ENCODE peak calls at places on chromosomes 11 and 22, in nine cellular contexts. I, P, F, B, K, U, E, R and Z are unnamed samples.

GRCh38 chr22:20581503-20582170 is 74.2 kb downstream of the MED15 start:
- DNase-seq in P (no peak), R (no peak), F (no peak), B (no peak), E (no peak), I (peak; percentile 50), K (no peak), U (no peak), Z (peak; percentile 20)

GRCh38 chr11:111983187-111983986 is 41.8 kb upstream of the DLAT start:
- DNase-seq in R (peak; percentile 71), U (no peak), F (peak; percentile 74), B (no peak), E (peak; percentile 61), K (no peak), I (no peak), P (no peak), Z (peak; percentile 78)

GRCh38 chr11:43579171-43579918 is 101.2 kb upstream of the HSD17B12 start:
- DNase-seq in R (no peak), B (no peak), K (no peak), E (no peak), U (no peak), P (no peak), F (no peak), I (no peak), Z (no peak)

GRCh38 chr22:31692186-31692886 is 30.3 kb upstream of the PISD start:
- DNase-seq in E (no peak), U (no peak), I (no peak), K (no peak), F (no peak), P (no peak), R (no peak), B (no peak), Z (no peak)

GRCh38 chr11:107696140-107696539 is 15.7 kb downstream of the SLN start:
- DNase-seq in K (no peak), E (no peak), F (no peak), R (no peak), I (no peak), B (no peak), U (no peak), P (no peak), Z (no peak)

GRCh38 chr11:6735306-6735705 is 36.5 kb downstream of the OR2AG2 start:
- DNase-seq in F (no peak), K (no peak), R (no peak), B (no peak), U (no peak), E (no peak), I (no peak), P (no peak), Z (no peak)

GRCh38 chr11:108115495-108116140 is 5.7 kb upstream of the ACAT1 start:
- DNase-seq in R (peak; percentile 91), K (peak; percentile 85), I (no peak), B (peak; percentile 86), E (peak; percentile 77), F (peak; percentile 96), U (peak; percentile 94), P (peak; percentile 88), Z (peak; percentile 91)

GRCh38 chr22:48627203-48627602 is 1200.5 kb downstream of the BRD1 start:
- DNase-seq in E (no peak), R (no peak), I (no peak), P (no peak), U (no peak), B (no peak), K (no peak), F (no peak), Z (no peak)

GRCh38 chr11:35584321-35584720 is 33.9 kb upstream of the FJX1 start:
- DNase-seq in E (no peak), U (no peak), K (no peak), I (no peak), F (no peak), R (no peak), P (no peak), B (no peak), Z (no peak)

GRCh38 chr22:50304528-50305392 is 2.7 kb downstream of the PLXNB2 start:
- DNase-seq in P (no peak), I (no peak), K (no peak), F (no peak), B (no peak), U (peak; percentile 80), R (peak; percentile 88), E (no peak), Z (no peak)

GRCh38 chr11:105647780-105648179 is 37.9 kb downstream of the GRIA4 start:
- DNase-seq in R (no peak), P (no peak), K (no peak), F (no peak), I (no peak), U (no peak), E (no peak), B (no peak), Z (no peak)

GRCh38 chr22:24753919-24754318 is 20.6 kb downstream of the PIWIL3 start:
- DNase-seq in F (no peak), K (no peak), B (no peak), E (no peak), U (no peak), I (no peak), R (no peak), P (no peak), Z (no peak)

GRCh38 chr22:36463783-36464184 is 17.7 kb downstream of the TXN2 start:
- DNase-seq in K (no peak), U (peak; percentile 71), I (peak; percentile 90), E (peak; percentile 62), P (peak; percentile 74), F (no peak), R (no peak), B (no peak), Z (peak; percentile 61)

GRCh38 chr22:36467042-36467810 is 14.2 kb downstream of the TXN2 start:
- DNase-seq in U (peak; percentile 89), P (no peak), I (no peak), F (no peak), K (no peak), R (no peak), E (no peak), B (no peak), Z (peak; percentile 56)

GRCh38 chr22:36464715-36465231 is 16.7 kb downstream of the TXN2 start:
- DNase-seq in U (peak; percentile 72), E (no peak), R (no peak), F (peak; percentile 49), P (no peak), B (no peak), I (no peak), K (no peak), Z (no peak)

GRCh38 chr22:36466258-36466657 is 15.2 kb downstream of the TXN2 start:
- DNase-seq in B (no peak), E (no peak), P (no peak), K (no peak), R (no peak), I (no peak), U (no peak), F (no peak), Z (no peak)

DNA sequence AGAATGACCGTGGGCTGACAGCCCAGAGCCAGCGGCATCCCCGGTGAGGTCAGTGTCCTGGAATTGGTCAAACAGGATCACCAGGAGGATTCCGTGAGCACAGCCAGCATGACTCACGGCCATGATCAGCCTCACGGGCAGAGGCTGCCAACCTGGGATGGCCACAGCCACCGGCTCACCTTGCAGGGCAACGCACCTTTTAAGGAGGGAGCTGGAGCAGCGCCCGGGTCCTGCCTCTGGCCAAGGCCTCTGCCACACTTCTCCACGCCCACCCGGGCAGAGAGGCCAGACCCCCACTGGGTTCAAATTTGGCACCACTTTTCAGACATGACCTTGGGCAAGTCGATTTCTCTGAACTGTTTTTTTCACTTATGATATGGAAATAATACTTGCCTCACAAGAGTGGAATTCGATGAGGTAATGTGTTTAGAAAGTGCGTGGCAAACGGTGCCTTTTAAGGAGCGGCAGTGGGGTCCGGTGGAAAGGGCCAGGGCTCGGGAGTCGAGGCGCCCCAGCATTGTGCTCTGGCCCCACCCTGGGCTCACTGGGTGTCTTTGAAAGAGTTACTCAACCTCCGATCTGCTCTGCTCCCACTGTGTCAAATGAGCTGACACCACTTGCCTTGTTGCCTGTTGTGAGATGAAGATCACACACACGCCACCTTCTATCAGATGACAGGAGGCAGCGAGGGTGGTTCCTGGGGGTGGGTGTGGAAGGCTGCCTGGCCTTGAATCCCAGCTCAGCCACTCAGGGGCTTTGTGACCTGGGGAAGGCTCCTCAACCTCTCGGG is 16.0 kb downstream of the TXN2 start:
- DNase-seq in B (no peak), K (no peak), F (peak; percentile 97), R (peak; percentile 89), P (peak; percentile 92), U (peak; percentile 92), E (peak; percentile 94), I (peak; percentile 79), Z (peak; percentile 93)
- TF ChIP-seq POLR2A in B (no peak), K (no peak), F (peak; percentile 70), R (no peak), P (peak; percentile 30), U (no peak), E (no peak), I (no peak), Z (no peak)

GRCh38 chr22:40397436-40397835 is 27.0 kb downstream of the SGSM3 start:
- DNase-seq in B (no peak), U (no peak), P (no peak), K (no peak), E (no peak), F (no peak), R (no peak), I (no peak), Z (no peak)
- H3K4me1 ChIP-seq in B (no peaks in the 10 kb centered on the region), U (no peaks in the 10 kb centered on the region), P (no peaks in the 10 kb centered on the region), K (peaks cover 17% of the 10 kb centered on the region), E (peaks cover 11% of the 10 kb centered on the region), F (peaks cover 37% of the 10 kb centered on the region), R (peaks cover 14% of the 10 kb centered on the region), I (peaks cover 51% of the 10 kb centered on the region), Z (no peaks in the 10 kb centered on the region)

GRCh38 chr22:38312261-38312800 is 4.9 kb downstream of the CSNK1E start:
- DNase-seq in K (no peak), I (no peak), E (no peak), F (no peak), P (no peak), U (no peak), R (no peak), B (no peak), Z (no peak)

GRCh38 chr22:38314140-38314991 is 2.9 kb downstream of the CSNK1E start:
- DNase-seq in I (peak; percentile 78), K (no peak), F (no peak), U (no peak), B (no peak), E (no peak), R (no peak), P (no peak), Z (no peak)

GRCh38 chr22:38314992-38315800 is 2.0 kb downstream of the CSNK1E start:
- DNase-seq in P (no peak), F (no peak), U (no peak), E (no peak), B (no peak), I (peak; percentile 81), R (peak; percentile 36), K (no peak), Z (no peak)

GRCh38 chr22:38311331-38311635 is 6.0 kb downstream of the CSNK1E start:
- DNase-seq in R (no peak), K (no peak), I (no peak), B (no peak), U (no peak), F (no peak), E (no peak), P (no peak), Z (no peak)

GRCh38 chr22:38313384-38313955 is 3.8 kb downstream of the CSNK1E start:
- DNase-seq in B (no peak), K (peak; percentile 88), P (peak; percentile 86), R (peak; percentile 50), E (no peak), U (peak; percentile 95), F (peak; percentile 42), I (peak; percentile 85), Z (no peak)
- H3K36me3 ChIP-seq in B (no peaks in the 10 kb centered on the region), K (peaks cover 14% of the 10 kb centered on the region), P (no peaks in the 10 kb centered on the region), R (peaks cover 3% of the 10 kb centered on the region), E (no peaks in the 10 kb centered on the region), U (peaks cover under 1% of the 10 kb centered on the region), F (no peaks in the 10 kb centered on the region), I (peaks cover 48% of the 10 kb centered on the region), Z (no peaks in the 10 kb centered on the region)

GRCh38 chr11:68014157-68014965 is 4.2 kb downstream of the ALDH3B1 start:
- DNase-seq in K (no peak), B (peak; percentile 61), I (no peak), F (no peak), U (peak; percentile 86), E (no peak), R (peak; percentile 79), P (no peak), Z (no peak)
- TF ChIP-seq POLR2A in K (no peak), B (no peak), I (no peak), F (no peak), U (no peak), E (no peak), R (no peak), P (no peak), Z (no peak)